ENCODE peak calls at places on chromosomes 3 and 15, in seven cellular contexts. Y is OCI-LY7, C is HCT116, D is PC-3, E is omental fat pad, A is neural crest cell, F is cardiac muscle cell. B is an unnamed sample.

GRCh38 chr3:30343861-30344260 is 262.5 kb upstream of the TGFBR2 start:
- DNase-seq in E (no peak), C (no peak), Y (no peak), F (no peak), A (no peak), D (peak), B (no peak)

GRCh38 chr3:193827039-193827669 is 234.1 kb downstream of the OPA1 start:
- DNase-seq in C (no peak), F (no peak), A (no peak), Y (no peak), E (no peak), D (no peak), B (no peak)

GRCh38 chr3:73179601-73180000 is 118.1 kb downstream of the EBLN2 start:
- DNase-seq in F (no peak), A (no peak), E (no peak), Y (no peak), C (no peak), D (no peak), B (no peak)

GRCh38 chr3:32216172-32216783 is 22.2 kb upstream of the CMTM8 start:
- DNase-seq in C (no peak), D (no peak), Y (no peak), E (no peak), A (no peak), F (no peak), B (no peak)

GRCh38 chr3:151770941-151771340 is 37.2 kb downstream of the AADACL2 start:
- DNase-seq in Y (no peak), D (peak), A (no peak), C (no peak), E (no peak), F (peak), B (no peak)

GRCh38 chr15:79027532-79028410 is 62.8 kb downstream of the RASGRF1 start:
- DNase-seq in C (no peak), D (no peak), E (no peak), A (no peak), Y (no peak), F (no peak), B (no peak)

GRCh38 chr3:138332472-138333073 is 2.9 kb upstream of the NME9 start:
- DNase-seq in C (peak), F (peak), D (peak), E (no peak), Y (peak), A (no peak), B (peak)

GRCh38 chr15:73732911-73733310 is 20.2 kb downstream of the INSYN1 start:
- DNase-seq in C (no peak), D (peak), Y (no peak), E (no peak), A (no peak), F (no peak), B (no peak)

GRCh38 chr15:99425666-99426301 is 140.0 kb upstream of the MEF2A start:
- DNase-seq in F (peak), A (no peak), D (no peak), C (no peak), E (peak), Y (no peak), B (no peak)

GRCh38 chr3:105040026-105040622 is 326.6 kb upstream of the ALCAM start:
- DNase-seq in Y (no peak), C (no peak), A (no peak), D (no peak), E (no peak), F (peak), B (no peak)

GRCh38 chr3:131260525-131260924 is 121.0 kb upstream of the NUDT16 start:
- DNase-seq in D (no peak), E (no peak), C (no peak), A (no peak), F (peak), Y (no peak), B (no peak)

GRCh38 chr15:38085104-38085503 is 150.7 kb downstream of the TMCO5A start:
- DNase-seq in C (no peak), E (no peak), A (no peak), D (no peak), F (no peak), Y (peak), B (peak)

GRCh38 chr3:123533554-123534159 is 51.2 kb downstream of the HACD2 start:
- DNase-seq in Y (no peak), E (no peak), C (no peak), A (no peak), F (peak), D (no peak), B (no peak)

GRCh38 chr15:42728562-42728961 is 8.4 kb downstream of the CDAN1 start:
- DNase-seq in Y (no peak), E (no peak), C (no peak), F (no peak), D (no peak), A (no peak), B (no peak)

GRCh38 chr15:48800811-48801460 is 9.9 kb downstream of the CEP152 start:
- DNase-seq in E (no peak), C (no peak), F (peak), Y (peak), D (peak), A (no peak), B (no peak)

GRCh38 chr3:16975083-16975482 is 90.3 kb downstream of the PLCL2 start:
- DNase-seq in D (no peak), F (no peak), C (no peak), A (no peak), Y (no peak), E (no peak), B (no peak)

GRCh38 chr3:51712020-51712385 is 5.1 kb downstream of the GRM2 start:
- DNase-seq in D (no peak), A (no peak), F (no peak), Y (no peak), E (no peak), C (no peak), B (peak)

GRCh38 chr3:80087769-80088168 is 320.0 kb upstream of the ROBO1 start:
- DNase-seq in D (peak), E (no peak), A (no peak), Y (no peak), F (peak), C (no peak), B (no peak)

GRCh38 chr3:20484126-20484525 is 298.1 kb upstream of the SGO1 start:
- DNase-seq in Y (no peak), E (no peak), C (no peak), F (no peak), A (no peak), D (no peak), B (no peak)

GRCh38 chr3:71265365-71265935 is 318.1 kb downstream of the FOXP1 start:
- DNase-seq in C (no peak), F (no peak), A (no peak), E (no peak), Y (no peak), D (no peak), B (no peak)

GRCh38 chr3:184986490-184986889 is 166.4 kb downstream of the C3orf70 start:
- DNase-seq in A (no peak), D (no peak), C (no peak), F (peak), Y (no peak), E (no peak), B (no peak)

GRCh38 chr3:120894285-120894684 is 13.7 kb upstream of the STXBP5L start:
- DNase-seq in E (no peak), C (peak), F (peak), D (peak), A (no peak), Y (no peak), B (no peak)

GRCh38 chr15:57437564-57437963 is 61.3 kb downstream of the CGNL1 start:
- DNase-seq in D (no peak), A (no peak), Y (no peak), C (no peak), F (no peak), E (no peak), B (no peak)

GRCh38 chr3:196207833-196208607 is 3.2 kb downstream of the ZDHHC19 start:
- DNase-seq in D (peak), F (peak), C (no peak), A (no peak), Y (peak), E (no peak), B (peak)

GRCh38 chr3:31908391-31909097 is 72.5 kb downstream of the OSBPL10 start:
- DNase-seq in F (no peak), E (no peak), D (peak), Y (peak), C (peak), A (no peak), B (no peak)

GRCh38 chr3:14166877-14167605 is 11.4 kb downstream of the XPC start:
- DNase-seq in F (no peak), C (no peak), Y (no peak), E (no peak), A (no peak), D (no peak), B (no peak)

GRCh38 chr3:8442993-8443670 is 58.5 kb upstream of the LMCD1 start:
- DNase-seq in C (no peak), A (no peak), F (no peak), Y (no peak), D (no peak), E (no peak), B (no peak)

GRCh38 chr15:70250208-70251201 is 152.8 kb upstream of the TLE3 start:
- DNase-seq in F (no peak), D (no peak), Y (no peak), A (no peak), E (no peak), C (no peak), B (no peak)

GRCh38 chr3:23055733-23056376 is 147.3 kb upstream of the UBE2E2 start:
- DNase-seq in E (no peak), A (no peak), C (no peak), Y (no peak), F (peak), D (peak), B (no peak)

DNA sequence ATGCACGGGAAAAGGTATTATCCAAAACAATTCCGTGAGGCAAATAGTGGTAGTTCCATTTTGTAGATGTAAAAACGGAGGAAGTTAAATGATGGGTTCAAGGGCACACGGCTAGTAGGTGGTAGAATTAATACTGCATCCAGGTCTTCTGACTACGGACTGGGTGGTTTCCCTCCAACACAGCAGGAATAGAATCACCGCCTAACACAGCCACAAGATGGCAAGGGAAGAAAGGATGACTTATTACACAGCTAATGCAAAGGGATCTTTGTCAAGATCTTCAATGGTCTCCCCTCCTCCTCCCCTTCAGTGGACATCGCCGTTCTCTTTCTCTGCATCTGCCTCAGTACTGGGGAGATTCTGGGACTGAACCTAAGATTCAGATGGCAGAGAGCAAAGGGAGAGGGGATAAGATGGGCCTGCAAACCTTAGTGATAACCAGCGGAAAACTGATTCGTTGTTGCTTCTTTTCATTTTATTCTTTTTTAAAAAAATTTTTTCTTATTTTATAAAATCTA is 574 bp upstream of the TOPBP1 start:
- DNase-seq in A (no peak), D (peak), Y (peak), C (no peak), E (no peak), F (peak), B (peak)
- TF ChIP-seq CTCF in A (no peak), D (peak), Y (no peak), C (no peak), E (no peak), F (no peak), B (no peak)

DNA sequence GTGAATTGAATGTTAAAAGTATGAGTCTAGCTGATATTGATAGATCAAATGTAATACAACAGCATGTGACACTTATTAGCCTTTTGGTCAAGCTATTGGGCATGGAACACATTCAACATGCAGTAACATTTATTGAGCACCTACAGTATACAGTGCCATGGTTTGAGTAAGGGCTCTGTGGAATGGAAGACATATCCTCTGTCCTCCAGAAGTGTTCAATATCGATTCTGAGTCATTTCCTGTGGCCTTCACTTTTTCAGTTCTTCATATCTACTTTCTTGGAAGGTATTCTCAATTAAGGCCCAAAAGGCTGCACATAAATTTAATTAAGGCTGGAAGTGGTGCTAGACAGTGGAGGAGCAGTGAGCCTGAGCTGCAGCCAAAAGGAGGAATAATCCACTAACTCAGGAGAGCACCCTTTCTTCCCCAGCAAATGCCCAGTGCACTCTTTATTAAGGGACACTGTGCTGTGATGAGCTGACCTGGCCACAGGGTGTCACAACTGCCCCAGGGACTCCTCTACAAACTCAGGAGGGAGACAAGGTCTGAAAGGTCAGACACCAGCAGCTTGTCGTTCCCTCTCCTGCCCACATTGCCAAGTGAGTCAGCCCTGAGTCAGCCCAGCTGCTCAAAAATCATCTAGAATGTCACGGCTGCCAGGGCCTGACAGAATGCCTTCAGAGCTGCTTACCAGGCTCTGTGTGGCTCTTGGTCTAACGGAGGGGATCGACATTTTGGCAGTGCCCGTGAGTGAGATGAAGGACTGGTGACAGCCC is 544.8 kb downstream of the AGBL1 start:
- DNase-seq in D (peak), Y (peak), A (peak), F (peak), E (no peak), C (no peak), B (no peak)
- TF ChIP-seq CTCF in D (peak), Y (no peak), A (peak), F (peak), E (no peak), C (no peak), B (no peak)

GRCh38 chr15:40456738-40457137 is 14.0 kb upstream of the CHST14 start:
- DNase-seq in A (no peak), Y (no peak), F (no peak), C (no peak), E (no peak), D (no peak), B (no peak)
- TF ChIP-seq CTCF in A (no peak), Y (no peak), F (no peak), C (no peak), E (no peak), D (no peak), B (no peak)

GRCh38 chr3:109445210-109445609 is 107.9 kb upstream of the DPPA4 start:
- DNase-seq in D (no peak), Y (no peak), F (no peak), A (no peak), C (no peak), E (no peak), B (no peak)
- TF ChIP-seq CTCF in D (no peak), Y (no peak), F (no peak), A (no peak), C (no peak), E (no peak), B (no peak)

GRCh38 chr15:92521624-92522008 is 127.9 kb downstream of the ST8SIA2 start:
- DNase-seq in E (peak), A (peak), Y (peak), D (peak), F (peak), C (peak), B (peak)
- TF ChIP-seq CTCF in E (peak), A (peak), Y (peak), D (peak), F (peak), C (peak), B (peak)

DNA sequence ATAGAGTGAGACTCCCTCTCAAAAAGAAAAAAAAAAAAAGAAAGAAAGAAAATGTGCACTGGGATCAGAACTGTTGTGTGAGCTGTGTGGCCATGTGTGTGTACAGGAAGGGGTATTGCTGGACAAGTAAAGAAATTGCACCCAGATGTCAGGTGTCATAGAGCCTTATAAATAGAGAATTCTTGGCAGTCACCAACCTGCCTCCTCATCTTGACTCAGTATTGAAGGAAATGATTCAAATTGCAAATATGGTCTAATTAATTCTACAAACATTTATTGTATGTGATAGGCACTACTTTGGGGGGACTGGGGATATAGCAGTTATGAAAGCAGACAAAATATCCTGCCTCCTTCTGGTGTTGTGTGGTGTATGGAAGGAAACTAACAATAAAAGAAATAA is 243.8 kb upstream of the TTC14 start:
- DNase-seq in E (no peak), F (no peak), Y (no peak), D (peak), C (no peak), A (no peak), B (no peak)
- TF ChIP-seq CTCF in E (no peak), F (no peak), Y (no peak), D (peak), C (no peak), A (no peak), B (no peak)

B was measured in GM20000.